ENCODE peak calls at places on chromosomes 2 and 18, in nine cellular contexts. J, M, O, U, W, V, X, Z and R are unnamed samples.

GRCh38 chr2:88554189-88554588 is 73.1 kb downstream of the EIF2AK3 start:
- DNase-seq in X (no peak), Z (no peak), J (no peak), V (no peak), M (no peak), U (no peak), W (no peak), O (no peak), R (no peak)

GRCh38 chr2:19887508-19887907 is 14.3 kb downstream of the TTC32 start:
- DNase-seq in X (no peak), J (no peak), U (peak), O (no peak), M (peak), Z (no peak), V (no peak), W (no peak), R (no peak)

GRCh38 chr2:233072838-233073237 is 12.7 kb downstream of the INPP5D start:
- DNase-seq in J (no peak), M (no peak), W (no peak), O (no peak), Z (no peak), V (no peak), U (no peak), X (no peak), R (no peak)

GRCh38 chr2:40299173-40299572 is 152.7 kb downstream of the SLC8A1 start:
- DNase-seq in J (no peak), X (no peak), V (no peak), Z (no peak), O (no peak), W (no peak), U (no peak), M (no peak), R (no peak)

GRCh38 chr2:75729861-75730260 is 19.1 kb upstream of the GCFC2 start:
- DNase-seq in V (no peak), Z (peak), X (no peak), U (no peak), W (no peak), O (no peak), J (no peak), M (no peak), R (no peak)

GRCh38 chr2:159175182-159175581 is 111.3 kb downstream of the WDSUB1 start:
- DNase-seq in W (no peak), Z (no peak), U (no peak), X (no peak), J (no peak), O (no peak), M (no peak), V (no peak), R (no peak)

GRCh38 chr18:76679259-76679658 is 143.1 kb upstream of the ZNF236 start:
- DNase-seq in U (no peak), M (no peak), Z (no peak), O (peak), X (no peak), W (no peak), V (no peak), J (no peak), R (no peak)

GRCh38 chr2:147110317-147110716 is 734.5 kb upstream of the ACVR2A start:
- DNase-seq in Z (peak), O (peak), M (peak), W (peak), J (no peak), X (no peak), U (no peak), V (no peak), R (no peak)

GRCh38 chr2:202434472-202434871 is 58.3 kb downstream of the BMPR2 start:
- DNase-seq in V (no peak), Z (no peak), U (no peak), M (no peak), O (no peak), W (no peak), X (no peak), J (no peak), R (no peak)

GRCh38 chr2:10057231-10058107 is 14.1 kb downstream of the KLF11 start:
- DNase-seq in M (peak), W (peak), Z (peak), J (peak), O (no peak), V (peak), U (peak), X (peak), R (no peak)

GRCh38 chr2:234098675-234099195 is 48.2 kb downstream of the SPP2 start:
- DNase-seq in V (no peak), U (no peak), J (no peak), Z (no peak), M (no peak), O (no peak), X (no peak), W (no peak), R (no peak)

GRCh38 chr18:63344263-63344662 is 22.7 kb downstream of the KDSR start:
- DNase-seq in X (no peak), M (no peak), J (no peak), Z (no peak), O (no peak), V (no peak), U (no peak), W (no peak), R (no peak)

GRCh38 chr2:124911560-124911959 is 886.5 kb downstream of the CNTNAP5 start:
- DNase-seq in M (no peak), V (no peak), X (no peak), O (no peak), W (no peak), Z (peak), J (no peak), U (no peak), R (no peak)

GRCh38 chr2:64404743-64405142 is 49.2 kb upstream of the LGALSL start:
- DNase-seq in O (no peak), W (peak), M (peak), U (peak), X (no peak), Z (no peak), J (no peak), V (no peak), R (no peak)

GRCh38 chr2:224031358-224031970 is 7.6 kb downstream of the SERPINE2 start:
- DNase-seq in V (no peak), M (no peak), Z (no peak), O (no peak), J (no peak), U (no peak), X (no peak), W (no peak), R (no peak)

GRCh38 chr2:234071664-234072063 is 21.2 kb downstream of the SPP2 start:
- DNase-seq in X (no peak), M (no peak), Z (no peak), W (no peak), V (no peak), J (no peak), U (no peak), O (no peak), R (peak)

GRCh38 chr2:119691651-119692245 is 12.7 kb downstream of the TMEM177 start:
- DNase-seq in Z (no peak), M (no peak), X (no peak), W (no peak), V (no peak), U (no peak), J (no peak), O (no peak), R (no peak)

GRCh38 chr2:208872591-208872990 is 466.0 kb downstream of the PTH2R start:
- DNase-seq in X (no peak), J (no peak), O (no peak), U (no peak), W (no peak), M (no peak), V (no peak), Z (no peak), R (no peak)

GRCh38 chr2:178484245-178485041 is 4.2 kb downstream of the PLEKHA3 start:
- DNase-seq in J (no peak), M (no peak), U (peak), X (no peak), Z (peak), O (peak), W (peak), V (no peak), R (no peak)

GRCh38 chr2:231794383-231794782 is 8.1 kb downstream of the COPS7B start:
- DNase-seq in M (no peak), U (no peak), W (no peak), Z (no peak), V (no peak), X (no peak), J (no peak), O (no peak), R (no peak)

GRCh38 chr2:24101992-24102391 is 17.4 kb upstream of the TP53I3 start:
- DNase-seq in W (no peak), J (no peak), V (no peak), Z (no peak), X (no peak), U (no peak), M (no peak), O (no peak), R (no peak)

GRCh38 chr2:34105015-34105767 is 506.1 kb upstream of the FAM98A start:
- DNase-seq in M (peak), W (peak), J (peak), Z (peak), U (no peak), O (no peak), X (peak), V (peak), R (no peak)

GRCh38 chr2:194514281-194514680 is 1142.7 kb upstream of the SLC39A10 start:
- DNase-seq in Z (no peak), U (no peak), V (no peak), W (no peak), O (no peak), X (no peak), J (no peak), M (no peak), R (no peak)

GRCh38 chr2:26880161-26880560 is 32.2 kb downstream of the DPYSL5 start:
- DNase-seq in V (no peak), M (no peak), W (no peak), O (no peak), X (no peak), U (no peak), J (no peak), Z (no peak), R (no peak)

GRCh38 chr2:3605013-3605961 is 10.4 kb downstream of the COLEC11 start:
- DNase-seq in O (peak), J (peak), V (peak), M (no peak), U (peak), Z (peak), X (peak), W (peak), R (peak)

GRCh38 chr2:121804340-121804739 is 48.9 kb downstream of the TSN start:
- DNase-seq in M (no peak), V (no peak), W (peak), U (no peak), Z (peak), O (peak), X (no peak), J (peak), R (no peak)

GRCh38 chr2:54871457-54872103 is 148.1 kb downstream of the EML6 start:
- DNase-seq in Z (no peak), M (peak), J (no peak), U (no peak), V (peak), W (peak), O (peak), X (no peak), R (no peak)

GRCh38 chr2:182103531-182103930 is 117.9 kb downstream of the PPP1R1C start:
- DNase-seq in O (no peak), V (peak), W (peak), U (no peak), X (no peak), Z (peak), J (no peak), M (no peak), R (no peak)

GRCh38 chr18:79796531-79797390 is 977 bp upstream of the KCNG2 start:
- DNase-seq in M (peak), O (no peak), Z (no peak), U (no peak), X (no peak), W (peak), J (no peak), V (peak), R (no peak)

GRCh38 chr2:212265777-212266176 is 272.8 kb downstream of the ERBB4 start:
- DNase-seq in J (no peak), U (no peak), M (no peak), V (no peak), Z (no peak), O (no peak), W (no peak), X (no peak), R (no peak)

GRCh38 chr2:74008761-74009395 is 24.2 kb downstream of the TET3 start:
- DNase-seq in X (no peak), V (no peak), Z (peak), J (no peak), W (no peak), O (no peak), U (no peak), M (no peak), R (no peak)

GRCh38 chr2:23414876-23415275 is 29.9 kb downstream of the KLHL29 start:
- DNase-seq in Z (no peak), O (no peak), V (no peak), W (peak), J (no peak), U (no peak), X (no peak), M (no peak), R (no peak)

GRCh38 chr2:30798536-30798991 is 8.7 kb downstream of the CAPN13 start:
- DNase-seq in Z (peak), V (no peak), X (no peak), M (no peak), J (no peak), O (peak), W (no peak), U (peak), R (no peak)

GRCh38 chr2:145682536-145683157 is 1162.7 kb upstream of the ZEB2 start:
- DNase-seq in O (no peak), W (peak), U (no peak), V (no peak), M (no peak), Z (no peak), J (no peak), X (no peak), R (no peak)

GRCh38 chr2:200913654-200914053 is 24.5 kb downstream of the NIF3L1 start:
- DNase-seq in V (peak), O (no peak), U (no peak), J (no peak), W (peak), Z (peak), M (peak), X (no peak), R (no peak)

GRCh38 chr2:218799990-218800389 is 18.0 kb downstream of the CYP27A1 start:
- DNase-seq in X (no peak), J (no peak), U (no peak), M (no peak), Z (no peak), W (no peak), O (no peak), V (no peak), R (no peak)